ENCODE peak calls at places on chromosomes 6 and 20, in six cellular contexts. One of them, this sample, is unnamed.

GRCh38 chr20:53842301-53843099 is 227.9 kb downstream of the BCAS1 start:
- DNase-seq in fibroblast of mammary gland: no peak
- DNase-seq in HFF-Myc: no peak
- DNase-seq in H54: no peak
- DNase-seq in hepatocyte: no peak
- DNase-seq in cardiac fibroblast: no peak
- DNase-seq in this sample: no peak

GRCh38 chr6:49416195-49416594 is 46.9 kb downstream of the MMUT start:
- DNase-seq in fibroblast of mammary gland: peak; percentile 14
- DNase-seq in HFF-Myc: no peak
- DNase-seq in H54: no peak
- DNase-seq in hepatocyte: no peak
- DNase-seq in cardiac fibroblast: no peak
- DNase-seq in this sample: no peak

GRCh38 chr6:43172127-43173007 is 1.3 kb downstream of the SRF start:
- DNase-seq in fibroblast of mammary gland: no peak
- DNase-seq in HFF-Myc: no peak
- DNase-seq in H54: peak; percentile 30
- DNase-seq in hepatocyte: peak; percentile 62
- DNase-seq in cardiac fibroblast: peak; percentile 38
- DNase-seq in this sample: no peak

GRCh38 chr6:33088258-33088930 is 12.6 kb downstream of the HLA-DPB1 start:
- DNase-seq in fibroblast of mammary gland: no peak
- DNase-seq in HFF-Myc: no peak
- DNase-seq in H54: no peak
- DNase-seq in hepatocyte: no peak
- DNase-seq in cardiac fibroblast: no peak
- DNase-seq in this sample: peak; percentile 27

GRCh38 chr6:149454405-149454848 is 30.4 kb downstream of the ZC3H12D start:
- DNase-seq in fibroblast of mammary gland: peak; percentile 96
- DNase-seq in HFF-Myc: peak; percentile 70
- DNase-seq in H54: peak; percentile 84
- DNase-seq in hepatocyte: peak; percentile 41
- DNase-seq in cardiac fibroblast: peak; percentile 99
- DNase-seq in this sample: no peak

GRCh38 chr20:59726196-59726595 is 121.9 kb downstream of the PHACTR3 start:
- DNase-seq in fibroblast of mammary gland: no peak
- DNase-seq in HFF-Myc: no peak
- DNase-seq in H54: no peak
- DNase-seq in hepatocyte: no peak
- DNase-seq in cardiac fibroblast: no peak
- DNase-seq in this sample: no peak

GRCh38 chr6:43285415-43285814 is 12.6 kb upstream of the SLC22A7 start:
- DNase-seq in fibroblast of mammary gland: no peak
- DNase-seq in HFF-Myc: no peak
- DNase-seq in H54: no peak
- DNase-seq in hepatocyte: no peak
- DNase-seq in cardiac fibroblast: no peak
- DNase-seq in this sample: no peak

GRCh38 chr6:167499161-167499660 is 174.3 kb downstream of the TTLL2 start:
- DNase-seq in fibroblast of mammary gland: no peak
- DNase-seq in HFF-Myc: no peak
- DNase-seq in H54: no peak
- DNase-seq in hepatocyte: peak; percentile 35
- DNase-seq in cardiac fibroblast: no peak
- DNase-seq in this sample: no peak

GRCh38 chr6:93624408-93624807 is 205.0 kb upstream of the EPHA7 start:
- DNase-seq in fibroblast of mammary gland: no peak
- DNase-seq in HFF-Myc: no peak
- DNase-seq in H54: no peak
- DNase-seq in hepatocyte: no peak
- DNase-seq in cardiac fibroblast: no peak
- DNase-seq in this sample: no peak

GRCh38 chr6:129672883-129673631 is 36.9 kb downstream of the ARHGAP18 start:
- DNase-seq in fibroblast of mammary gland: peak; percentile 77
- DNase-seq in HFF-Myc: peak; percentile 78
- DNase-seq in H54: peak; percentile 14
- DNase-seq in hepatocyte: no peak
- DNase-seq in cardiac fibroblast: peak; percentile 73
- DNase-seq in this sample: peak; percentile 80

GRCh38 chr6:82246802-82247633 is 526 bp downstream of the IBTK start:
- DNase-seq in fibroblast of mammary gland: peak; percentile 44
- DNase-seq in HFF-Myc: no peak
- DNase-seq in H54: peak; percentile 30
- DNase-seq in hepatocyte: peak; percentile 84
- DNase-seq in cardiac fibroblast: peak; percentile 44
- DNase-seq in this sample: peak; percentile 36

GRCh38 chr20:8399963-8400362 is 267.9 kb downstream of the PLCB1 start:
- DNase-seq in fibroblast of mammary gland: no peak
- DNase-seq in HFF-Myc: no peak
- DNase-seq in H54: no peak
- DNase-seq in hepatocyte: no peak
- DNase-seq in cardiac fibroblast: no peak
- DNase-seq in this sample: no peak

GRCh38 chr20:32537657-32538525 is 47.2 kb downstream of the NOL4L start:
- DNase-seq in fibroblast of mammary gland: no peak
- DNase-seq in HFF-Myc: no peak
- DNase-seq in H54: no peak
- DNase-seq in hepatocyte: peak; percentile 64
- DNase-seq in cardiac fibroblast: no peak
- DNase-seq in this sample: no peak

GRCh38 chr6:13445005-13445743 is 42.2 kb downstream of the GFOD1 start:
- DNase-seq in fibroblast of mammary gland: peak; percentile 47
- DNase-seq in HFF-Myc: no peak
- DNase-seq in H54: no peak
- DNase-seq in hepatocyte: peak; percentile 68
- DNase-seq in cardiac fibroblast: peak; percentile 56
- DNase-seq in this sample: no peak

GRCh38 chr6:166286831-166287271 is 21.3 kb downstream of the PRR18 start:
- DNase-seq in fibroblast of mammary gland: no peak
- DNase-seq in HFF-Myc: no peak
- DNase-seq in H54: no peak
- DNase-seq in hepatocyte: no peak
- DNase-seq in cardiac fibroblast: no peak
- DNase-seq in this sample: no peak

GRCh38 chr20:35820715-35821114 is 48.9 kb downstream of the PHF20 start:
- DNase-seq in fibroblast of mammary gland: peak; percentile 59
- DNase-seq in HFF-Myc: no peak
- DNase-seq in H54: peak; percentile 16
- DNase-seq in hepatocyte: no peak
- DNase-seq in cardiac fibroblast: peak; percentile 32
- DNase-seq in this sample: no peak

GRCh38 chr20:8492182-8492581 is 360.1 kb downstream of the PLCB1 start:
- DNase-seq in fibroblast of mammary gland: no peak
- DNase-seq in HFF-Myc: no peak
- DNase-seq in H54: no peak
- DNase-seq in hepatocyte: no peak
- DNase-seq in cardiac fibroblast: peak; percentile 1
- DNase-seq in this sample: no peak

This sample was measured in HCT116.